ENCODE peak calls at places on chromosomes 11 and 22, in nine cellular contexts. G is nephron progenitor cell; F is glutamatergic neuron; P is right lobe of liver; V is epithelial cell of esophagus; K is stimulated activated CD4-positive, alpha-beta T cell treated with anti-CD3 and anti-CD28 coated beads, Interleukin-1b, Interleukin-23, amount 100 ng/mL, for 24 hours; N is kidney glomerular epithelial cell; A is T-helper 9 cell; L is NCI-H69. M is an unnamed sample.

GRCh38 chr11:103877221-103877620 is 159.2 kb upstream of the DDI1 start:
- DNase-seq in G (no peak), F (no peak), P (no peak), V (no peak), K (no peak), N (no peak), A (no peak), L (no peak), M (no peak)

GRCh38 chr11:59175104-59175503 is 3.2 kb downstream of the DTX4 start:
- DNase-seq in G (no peak), F (no peak), P (no peak), V (no peak), K (no peak), N (no peak), A (no peak), L (no peak), M (no peak)

GRCh38 chr22:37999640-38000272 is 15.4 kb upstream of the SOX10 start:
- DNase-seq in G (no peak), F (peak; percentile 49), P (no peak), V (peak; percentile 95), K (no peak), N (no peak), A (no peak), L (peak; percentile 90), M (peak; percentile 7)

GRCh38 chr11:120031156-120031555 is 106.8 kb downstream of the TRIM29 start:
- DNase-seq in G (no peak), F (no peak), P (no peak), V (no peak), K (no peak), N (no peak), A (no peak), L (no peak), M (no peak)

GRCh38 chr11:33258631-33259184 is 1.5 kb downstream of the HIPK3 start:
- DNase-seq in G (no peak), F (no peak), P (no peak), V (peak; percentile 78), K (no peak), N (no peak), A (no peak), L (no peak), M (no peak)

GRCh38 chr22:50307891-50308596 is 598 bp upstream of the PLXNB2 start:
- DNase-seq in G (no peak), F (peak; percentile 25), P (no peak), V (no peak), K (no peak), N (no peak), A (no peak), L (peak; percentile 46), M (no peak)

GRCh38 chr11:92843455-92843854 is 126.0 kb upstream of the MTNR1B start:
- DNase-seq in G (no peak), F (no peak), P (no peak), V (peak; percentile 87), K (no peak), N (no peak), A (no peak), L (peak; percentile 98), M (no peak)

GRCh38 chr11:85590848-85591483 is 36.2 kb downstream of the DLG2 start:
- DNase-seq in G (no peak), F (no peak), P (no peak), V (peak; percentile 58), K (no peak), N (peak; percentile 20), A (no peak), L (peak; percentile 37), M (peak; percentile 4)

GRCh38 chr11:68610452-68611116 is 73.8 kb upstream of the GAL start:
- DNase-seq in G (no peak), F (no peak), P (no peak), V (no peak), K (no peak), N (no peak), A (no peak), L (no peak), M (no peak)

GRCh38 chr11:3920148-3920852 is 64.8 kb downstream of the STIM1 start:
- DNase-seq in G (no peak), F (no peak), P (no peak), V (peak; percentile 74), K (peak; percentile 49), N (no peak), A (peak; percentile 29), L (peak; percentile 29), M (no peak)

GRCh38 chr22:46789992-46790391 is 27.5 kb downstream of the TBC1D22A start:
- DNase-seq in G (no peak), F (no peak), P (no peak), V (no peak), K (no peak), N (no peak), A (no peak), L (no peak), M (no peak)

GRCh38 chr11:11409224-11409623 is 56.2 kb upstream of the CSNK2A3 start:
- DNase-seq in G (no peak), F (no peak), P (no peak), V (no peak), K (no peak), N (no peak), A (no peak), L (no peak), M (no peak)

GRCh38 chr11:111001986-111002616 is 243.4 kb upstream of the POU2AF2 start:
- DNase-seq in G (no peak), F (no peak), P (no peak), V (peak; percentile 74), K (no peak), N (peak; percentile 45), A (no peak), L (no peak), M (peak; percentile 52)

GRCh38 chr11:65625628-65626342 is 10.2 kb downstream of the PCNX3 start:
- DNase-seq in G (peak; percentile 53), F (peak; percentile 61), P (no peak), V (peak; percentile 44), K (no peak), N (no peak), A (peak; percentile 50), L (no peak), M (no peak)

GRCh38 chr11:110156503-110156902 is 63.3 kb downstream of the ZC3H12C start:
- DNase-seq in G (no peak), F (no peak), P (no peak), V (no peak), K (no peak), N (no peak), A (no peak), L (no peak), M (no peak)

GRCh38 chr11:68999093-68999747 is 13.8 kb downstream of the MRGPRF start:
- DNase-seq in G (no peak), F (no peak), P (no peak), V (no peak), K (no peak), N (no peak), A (no peak), L (no peak), M (no peak)

GRCh38 chr22:36333632-36334031 is 54.1 kb downstream of the MYH9 start:
- DNase-seq in G (no peak), F (no peak), P (no peak), V (peak; percentile 83), K (no peak), N (no peak), A (no peak), L (no peak), M (no peak)

GRCh38 chr11:70319694-70320093 is 49.2 kb downstream of the PPFIA1 start:
- DNase-seq in G (no peak), F (no peak), P (no peak), V (no peak), K (no peak), N (no peak), A (no peak), L (no peak), M (no peak)

GRCh38 chr11:19746081-19746480 is 33.4 kb downstream of the NAV2 start:
- DNase-seq in G (no peak), F (no peak), P (no peak), V (no peak), K (no peak), N (no peak), A (no peak), L (no peak), M (no peak)

GRCh38 chr22:19051381-19051780 is 70.8 kb downstream of the DGCR2 start:
- DNase-seq in G (no peak), F (no peak), P (peak; percentile 17), V (no peak), K (no peak), N (no peak), A (no peak), L (no peak), M (no peak)

GRCh38 chr11:113189909-113190667 is 124.3 kb upstream of the TTC12 start:
- DNase-seq in G (no peak), F (no peak), P (no peak), V (peak; percentile 83), K (no peak), N (no peak), A (no peak), L (peak; percentile 68), M (no peak)

GRCh38 chr11:70524096-70524922 is 126.0 kb downstream of the CTTN start:
- DNase-seq in G (no peak), F (no peak), P (no peak), V (no peak), K (no peak), N (no peak), A (no peak), L (peak; percentile 50), M (no peak)

GRCh38 chr22:33188316-33188715 is 130.1 kb upstream of the SYN3 start:
- DNase-seq in G (no peak), F (no peak), P (no peak), V (no peak), K (no peak), N (no peak), A (no peak), L (peak; percentile 18), M (peak; percentile 9)

GRCh38 chr11:105840391-105840790 is 181.6 kb downstream of the MSANTD4 start:
- DNase-seq in G (no peak), F (no peak), P (no peak), V (no peak), K (no peak), N (no peak), A (no peak), L (peak; percentile 39), M (no peak)

GRCh38 chr11:119990306-119991021 is 147.4 kb downstream of the TRIM29 start:
- DNase-seq in G (no peak), F (no peak), P (no peak), V (no peak), K (no peak), N (no peak), A (no peak), L (peak; percentile 35), M (no peak)

GRCh38 chr22:36325163-36326031 is 62.4 kb downstream of the MYH9 start:
- DNase-seq in G (no peak), F (no peak), P (no peak), V (peak; percentile 90), K (no peak), N (peak; percentile 61), A (no peak), L (no peak), M (no peak)

GRCh38 chr11:61120099-61120864 is 18.0 kb downstream of the CD5 start:
- DNase-seq in G (no peak), F (no peak), P (no peak), V (no peak), K (no peak), N (no peak), A (no peak), L (no peak), M (no peak)

GRCh38 chr22:38240734-38241252 is 32.0 kb downstream of the TMEM184B start:
- DNase-seq in G (no peak), F (peak; percentile 43), P (no peak), V (peak; percentile 91), K (no peak), N (peak; percentile 72), A (no peak), L (peak; percentile 83), M (peak; percentile 77)

GRCh38 chr22:40250608-40251007 is 72.9 kb downstream of the TNRC6B start:
- DNase-seq in G (no peak), F (no peak), P (no peak), V (no peak), K (no peak), N (no peak), A (no peak), L (no peak), M (no peak)

GRCh38 chr11:3129591-3130268 is 35.4 kb downstream of the OSBPL5 start:
- DNase-seq in G (no peak), F (peak; percentile 12), P (no peak), V (no peak), K (no peak), N (no peak), A (no peak), L (no peak), M (no peak)

GRCh38 chr11:63491614-63492372 is 826 bp upstream of the PLAAT5 start:
- DNase-seq in G (no peak), F (no peak), P (no peak), V (no peak), K (no peak), N (no peak), A (no peak), L (no peak), M (no peak)